ENCODE peak calls at places on chromosomes 5 and 9, in four cellular contexts. One of them, this sample, is unnamed.

GRCh38 chr5:98772415-98773213 is 849 bp upstream of the RGMB start:
- DNase-seq in iPS-NIHi11: peak; percentile 65
- DNase-seq in Caki2: no peak
- DNase-seq in cerebellum: peak; percentile 75
- DNase-seq in this sample: peak; percentile 85

GRCh38 chr5:2415678-2416077 is 335.8 kb downstream of the IRX2 start:
- DNase-seq in iPS-NIHi11: peak; percentile 29
- DNase-seq in Caki2: no peak
- DNase-seq in cerebellum: no peak
- DNase-seq in this sample: no peak

GRCh38 chr9:38622083-38622674 is 1.8 kb upstream of the ANKRD18A start:
- DNase-seq in iPS-NIHi11: no peak
- DNase-seq in Caki2: peak; percentile 75
- DNase-seq in cerebellum: no peak
- DNase-seq in this sample: peak; percentile 29

GRCh38 chr5:42995152-42995751 is 44.9 kb downstream of the ANXA2R start:
- DNase-seq in iPS-NIHi11: no peak
- DNase-seq in Caki2: no peak
- DNase-seq in cerebellum: no peak
- DNase-seq in this sample: no peak

GRCh38 chr5:150372626-150373025 is 15.1 kb downstream of the TCOF1 start:
- DNase-seq in iPS-NIHi11: no peak
- DNase-seq in Caki2: no peak
- DNase-seq in cerebellum: no peak
- DNase-seq in this sample: no peak

GRCh38 chr5:175695161-175696126 is 37.6 kb downstream of the HRH2 start:
- DNase-seq in iPS-NIHi11: no peak
- DNase-seq in Caki2: no peak
- DNase-seq in cerebellum: no peak
- DNase-seq in this sample: no peak

GRCh38 chr9:91074866-91075265 is 273.2 kb downstream of the SYK start:
- DNase-seq in iPS-NIHi11: no peak
- DNase-seq in Caki2: no peak
- DNase-seq in cerebellum: no peak
- DNase-seq in this sample: no peak

GRCh38 chr9:85178486-85178885 is 509.0 kb downstream of the NTRK2 start:
- DNase-seq in iPS-NIHi11: peak; percentile 16
- DNase-seq in Caki2: no peak
- DNase-seq in cerebellum: no peak
- DNase-seq in this sample: no peak